ENCODE peak calls at places on chromosomes 4 and X, in five cellular contexts. F, A, E, P and Z are unnamed samples.

GRCh38 chr4:138870739-138871633 is 144.6 kb upstream of the NOCT start:
- DNase-seq in A (peak; percentile 67), P (peak; percentile 66), F (peak; percentile 37), E (peak; percentile 86), Z (peak; percentile 66)

GRCh38 chrX:31353095-31353494 is 281.3 kb upstream of the FTHL17 start:
- DNase-seq in P (no peak), E (peak; percentile 4), F (no peak), A (no peak), Z (no peak)

GRCh38 chr4:140595065-140595464 is 26.3 kb upstream of the UCP1 start:
- DNase-seq in P (no peak), A (peak; percentile 34), E (peak; percentile 60), F (no peak), Z (no peak)

GRCh38 chr4:48194986-48195773 is 61.1 kb upstream of the TXK start:
- DNase-seq in E (no peak), A (no peak), F (no peak), P (no peak), Z (no peak)

GRCh38 chr4:76518241-76518640 is 83.2 kb downstream of the SHROOM3 start:
- DNase-seq in E (no peak), F (no peak), P (no peak), A (no peak), Z (no peak)

GRCh38 chr4:114694770-114695169 is 96.2 kb downstream of the UGT8 start:
- DNase-seq in P (no peak), F (no peak), A (peak; percentile 11), E (peak; percentile 46), Z (no peak)

GRCh38 chr4:153326513-153326912 is 18.0 kb upstream of the MND1 start:
- DNase-seq in F (no peak), A (no peak), P (no peak), E (no peak), Z (no peak)

GRCh38 chr4:75953509-75953908 is 12.7 kb upstream of the NAAA start:
- DNase-seq in E (no peak), A (no peak), P (no peak), F (no peak), Z (no peak)

GRCh38 chrX:102917801-102918200 is 19.3 kb upstream of the RAB40AL start:
- DNase-seq in P (no peak), A (no peak), E (no peak), F (no peak), Z (no peak)

GRCh38 chr4:148857234-148857972 is 415.2 kb upstream of the NR3C2 start:
- DNase-seq in E (no peak), P (no peak), A (no peak), F (no peak), Z (no peak)

GRCh38 chr4:139760558-139760957 is 94.9 kb downstream of the MGST2 start:
- DNase-seq in A (no peak), P (no peak), E (no peak), F (no peak), Z (no peak)

GRCh38 chr4:13538427-13538973 is 5.8 kb downstream of the NKX3-2 start:
- DNase-seq in A (no peak), E (no peak), F (no peak), P (no peak), Z (no peak)

GRCh38 chr4:39716356-39716755 is 18.4 kb downstream of the UBE2K start:
- DNase-seq in A (no peak), E (no peak), P (no peak), F (no peak), Z (no peak)

GRCh38 chr4:170776983-170777382 is 687.2 kb upstream of the AADAT start:
- DNase-seq in A (no peak), F (no peak), P (no peak), E (no peak), Z (no peak)

GRCh38 chr4:37389967-37390580 is 145.5 kb downstream of the NWD2 start:
- DNase-seq in F (no peak), P (no peak), A (peak; percentile 48), E (peak; percentile 80), Z (no peak)

GRCh38 chr4:158622251-158622650 is 49.4 kb downstream of the C4orf46 start:
- DNase-seq in A (no peak), P (no peak), F (no peak), E (no peak), Z (no peak)